ENCODE peak calls at places on chromosome 7, in five cellular contexts. E is IMR-90; H is cerebellar cortex; U is non-pigmented ciliary epithelial cell; F is activated T-helper 1 cell treated with anti-CD3 and anti-CD28 coated beads, Interleukin-2, amount 50 U/mL, for 16 hours. O is an unnamed sample.
A peak's percentile ranks its signal among the peaks of the same experiment; 100 is the strongest.

GRCh38 chr7:80054356-80054755 is 80.3 kb upstream of the GNAI1 start:
- DNase-seq in E (peak; percentile 92), H (no peak), U (no peak), F (no peak), O (no peak)

GRCh38 chr7:20033621-20034200 is 183.5 kb downstream of the MACC1 start:
- DNase-seq in E (peak; percentile 73), H (no peak), U (peak; percentile 14), F (no peak), O (no peak)

GRCh38 chr7:23298141-23298851 is 843 bp upstream of the MALSU1 start:
- DNase-seq in E (peak; percentile 72), H (no peak), U (peak; percentile 36), F (no peak), O (no peak)

GRCh38 chr7:95993420-95993819 is 221.1 kb downstream of the DYNC1I1 start:
- DNase-seq in E (no peak), H (no peak), U (no peak), F (no peak), O (no peak)

GRCh38 chr7:120353171-120353570 is 80.2 kb downstream of the KCND2 start:
- DNase-seq in E (no peak), H (no peak), U (no peak), F (no peak), O (no peak)

GRCh38 chr7:2100278-2101205 is 132.2 kb downstream of the MAD1L1 start:
- DNase-seq in E (no peak), H (peak; percentile 32), U (no peak), F (no peak), O (no peak)

GRCh38 chr7:121330053-121330833 is 1.4 kb downstream of the WNT16 start:
- DNase-seq in E (no peak), H (no peak), U (no peak), F (no peak), O (peak; percentile 44)

GRCh38 chr7:156751319-156751718 is 110.7 kb downstream of the RNF32 start:
- DNase-seq in E (peak; percentile 97), H (no peak), U (peak; percentile 87), F (no peak), O (no peak)

GRCh38 chr7:40437498-40437897 is 302.7 kb downstream of the SUGCT start:
- DNase-seq in E (peak; percentile 95), H (peak; percentile 98), U (peak; percentile 97), F (no peak), O (no peak)

GRCh38 chr7:150612925-150613324 is 19.3 kb downstream of the GIMAP6 start:
- DNase-seq in E (no peak), H (no peak), U (no peak), F (no peak), O (no peak)

GRCh38 chr7:17485905-17486304 is 187.5 kb downstream of the AHR start:
- DNase-seq in E (peak; percentile 6), H (no peak), U (no peak), F (no peak), O (no peak)

GRCh38 chr7:74656421-74656910 is 1.1 kb upstream of the GTF2I start:
- DNase-seq in E (no peak), H (peak; percentile 58), U (no peak), F (no peak), O (peak; percentile 48)

GRCh38 chr7:1447551-1448244 is 11.6 kb downstream of the MICALL2 start:
- DNase-seq in E (peak; percentile 50), H (no peak), U (no peak), F (no peak), O (no peak)

GRCh38 chr7:94888542-94888941 is 18.9 kb upstream of the PPP1R9A start:
- DNase-seq in E (no peak), H (peak; percentile 7), U (no peak), F (no peak), O (peak; percentile 10)

GRCh38 chr7:67392596-67393438 is 396.2 kb downstream of the TYW1 start:
- DNase-seq in E (no peak), H (no peak), U (no peak), F (no peak), O (no peak)

GRCh38 chr7:101650579-101651081 is 21.5 kb upstream of the MYL10 start:
- DNase-seq in E (no peak), H (no peak), U (no peak), F (no peak), O (no peak)

GRCh38 chr7:134636008-134636449 is 10.6 kb upstream of the BPGM start:
- DNase-seq in E (no peak), H (no peak), U (no peak), F (no peak), O (no peak)

GRCh38 chr7:16320261-16320660 is 101.1 kb downstream of the CRPPA start:
- DNase-seq in E (no peak), H (no peak), U (no peak), F (no peak), O (no peak)

GRCh38 chr7:143003393-143004051 is 23.4 kb downstream of the OR9A2 start:
- DNase-seq in E (peak; percentile 44), H (peak; percentile 27), U (no peak), F (no peak), O (peak; percentile 45)

GRCh38 chr7:46764100-46764941 is 817.6 kb downstream of the TNS3 start:
- DNase-seq in E (peak; percentile 97), H (no peak), U (peak; percentile 83), F (no peak), O (no peak)

GRCh38 chr7:101556453-101556968 is 72.6 kb downstream of the MYL10 start:
- DNase-seq in E (no peak), H (no peak), U (no peak), F (no peak), O (no peak)

GRCh38 chr7:25026156-25026555 is 46.2 kb upstream of the OSBPL3 start:
- DNase-seq in E (no peak), H (no peak), U (no peak), F (no peak), O (no peak)

GRCh38 chr7:85806321-85806720 is 619.5 kb upstream of the SEMA3D start:
- DNase-seq in E (no peak), H (no peak), U (no peak), F (no peak), O (no peak)

GRCh38 chr7:132430863-132431822 is 145.1 kb downstream of the PLXNA4 start:
- DNase-seq in E (peak; percentile 72), H (no peak), U (peak; percentile 69), F (no peak), O (no peak)

GRCh38 chr7:133652547-133652946 is 399.7 kb downstream of the EXOC4 start:
- DNase-seq in E (no peak), H (no peak), U (no peak), F (no peak), O (no peak)

GRCh38 chr7:44541028-44541869 is at the start of gene NPC1L1:
- DNase-seq in E (no peak), H (no peak), U (no peak), F (no peak), O (no peak)

GRCh38 chr7:155183655-155184054 is 113.5 kb downstream of the HTR5A start:
- DNase-seq in E (no peak), H (no peak), U (no peak), F (no peak), O (no peak)

GRCh38 chr7:601573-602340 is 82.1 kb upstream of the PDGFA start:
- DNase-seq in E (peak; percentile 19), H (no peak), U (no peak), F (peak; percentile 44), O (no peak)

GRCh38 chr7:132402751-132403245 is 173.5 kb downstream of the PLXNA4 start:
- DNase-seq in E (no peak), H (peak; percentile 78), U (no peak), F (no peak), O (peak; percentile 34)